ENCODE peak calls at places on chromosomes 6 and 20, in seven cellular contexts. One of them, this sample, is unnamed.

GRCh38 chr6:105382918-105383317 is 20.0 kb downstream of the PREP start:
- DNase-seq in Peyer's patch: no peak
- DNase-seq in amygdala: no peak
- DNase-seq in GM20000: no peak
- DNase-seq in NCI-H460: no peak
- DNase-seq in activated T-helper 1 cell treated with anti-CD3 and anti-CD28 coated beads, Interleukin-2, amount 50 U/mL, for 16 hours: no peak
- DNase-seq in stimulated activated CD8-positive, alpha-beta memory T cell treated with anti-CD3 and anti-CD28 coated beads, Interleukin-7, amount 100 ng/mL, for 24 hours: no peak
- DNase-seq in this sample: no peak

GRCh38 chr20:4135385-4136077 is 120.2 kb upstream of the RNF24 start:
- DNase-seq in Peyer's patch: peak
- DNase-seq in NCI-H460: peak
- DNase-seq in stimulated activated CD8-positive, alpha-beta memory T cell treated with anti-CD3 and anti-CD28 coated beads, Interleukin-7, amount 100 ng/mL, for 24 hours: no peak
- DNase-seq in activated T-helper 1 cell treated with anti-CD3 and anti-CD28 coated beads, Interleukin-2, amount 50 U/mL, for 16 hours: no peak
- DNase-seq in amygdala: no peak
- DNase-seq in GM20000: no peak
- DNase-seq in this sample: peak

GRCh38 chr6:79421707-79422484 is 115.3 kb downstream of the LCA5 start:
- DNase-seq in NCI-H460: peak
- DNase-seq in Peyer's patch: no peak
- DNase-seq in GM20000: no peak
- DNase-seq in amygdala: no peak
- DNase-seq in activated T-helper 1 cell treated with anti-CD3 and anti-CD28 coated beads, Interleukin-2, amount 50 U/mL, for 16 hours: no peak
- DNase-seq in stimulated activated CD8-positive, alpha-beta memory T cell treated with anti-CD3 and anti-CD28 coated beads, Interleukin-7, amount 100 ng/mL, for 24 hours: no peak
- DNase-seq in this sample: no peak

GRCh38 chr6:84224251-84224650 is 3.2 kb downstream of the CEP162 start:
- DNase-seq in GM20000: no peak
- DNase-seq in stimulated activated CD8-positive, alpha-beta memory T cell treated with anti-CD3 and anti-CD28 coated beads, Interleukin-7, amount 100 ng/mL, for 24 hours: no peak
- DNase-seq in amygdala: no peak
- DNase-seq in NCI-H460: no peak
- DNase-seq in Peyer's patch: no peak
- DNase-seq in activated T-helper 1 cell treated with anti-CD3 and anti-CD28 coated beads, Interleukin-2, amount 50 U/mL, for 16 hours: no peak
- DNase-seq in this sample: no peak

GRCh38 chr6:82646231-82646615 is 282.6 kb downstream of the TPBG start:
- DNase-seq in Peyer's patch: no peak
- DNase-seq in GM20000: no peak
- DNase-seq in activated T-helper 1 cell treated with anti-CD3 and anti-CD28 coated beads, Interleukin-2, amount 50 U/mL, for 16 hours: no peak
- DNase-seq in stimulated activated CD8-positive, alpha-beta memory T cell treated with anti-CD3 and anti-CD28 coated beads, Interleukin-7, amount 100 ng/mL, for 24 hours: no peak
- DNase-seq in amygdala: no peak
- DNase-seq in NCI-H460: no peak
- DNase-seq in this sample: no peak

GRCh38 chr6:43924222-43924702 is 154.3 kb downstream of the VEGFA start:
- DNase-seq in GM20000: no peak
- DNase-seq in Peyer's patch: no peak
- DNase-seq in NCI-H460: no peak
- DNase-seq in stimulated activated CD8-positive, alpha-beta memory T cell treated with anti-CD3 and anti-CD28 coated beads, Interleukin-7, amount 100 ng/mL, for 24 hours: peak
- DNase-seq in activated T-helper 1 cell treated with anti-CD3 and anti-CD28 coated beads, Interleukin-2, amount 50 U/mL, for 16 hours: peak
- DNase-seq in amygdala: no peak
- DNase-seq in this sample: no peak

GRCh38 chr6:12060780-12061619 is 48.9 kb downstream of the HIVEP1 start:
- DNase-seq in NCI-H460: peak
- DNase-seq in GM20000: peak
- DNase-seq in activated T-helper 1 cell treated with anti-CD3 and anti-CD28 coated beads, Interleukin-2, amount 50 U/mL, for 16 hours: peak
- DNase-seq in Peyer's patch: peak
- DNase-seq in amygdala: peak
- DNase-seq in stimulated activated CD8-positive, alpha-beta memory T cell treated with anti-CD3 and anti-CD28 coated beads, Interleukin-7, amount 100 ng/mL, for 24 hours: peak
- DNase-seq in this sample: no peak

GRCh38 chr6:19245656-19246055 is 591.5 kb upstream of the ID4 start:
- DNase-seq in NCI-H460: no peak
- DNase-seq in Peyer's patch: no peak
- DNase-seq in stimulated activated CD8-positive, alpha-beta memory T cell treated with anti-CD3 and anti-CD28 coated beads, Interleukin-7, amount 100 ng/mL, for 24 hours: no peak
- DNase-seq in activated T-helper 1 cell treated with anti-CD3 and anti-CD28 coated beads, Interleukin-2, amount 50 U/mL, for 16 hours: no peak
- DNase-seq in GM20000: no peak
- DNase-seq in amygdala: no peak
- DNase-seq in this sample: no peak

GRCh38 chr6:33837971-33838665 is 34.3 kb upstream of the MLN start:
- DNase-seq in amygdala: no peak
- DNase-seq in GM20000: no peak
- DNase-seq in stimulated activated CD8-positive, alpha-beta memory T cell treated with anti-CD3 and anti-CD28 coated beads, Interleukin-7, amount 100 ng/mL, for 24 hours: no peak
- DNase-seq in Peyer's patch: no peak
- DNase-seq in activated T-helper 1 cell treated with anti-CD3 and anti-CD28 coated beads, Interleukin-2, amount 50 U/mL, for 16 hours: no peak
- DNase-seq in NCI-H460: no peak
- DNase-seq in this sample: no peak

GRCh38 chr20:30812739-30813411 is 444.6 kb upstream of the DEFB115 start:
- DNase-seq in stimulated activated CD8-positive, alpha-beta memory T cell treated with anti-CD3 and anti-CD28 coated beads, Interleukin-7, amount 100 ng/mL, for 24 hours: no peak
- DNase-seq in Peyer's patch: no peak
- DNase-seq in NCI-H460: no peak
- DNase-seq in amygdala: no peak
- DNase-seq in activated T-helper 1 cell treated with anti-CD3 and anti-CD28 coated beads, Interleukin-2, amount 50 U/mL, for 16 hours: no peak
- DNase-seq in GM20000: peak
- DNase-seq in this sample: no peak

GRCh38 chr6:53727748-53728147 is 62.2 kb upstream of the KLHL31 start:
- DNase-seq in GM20000: no peak
- DNase-seq in stimulated activated CD8-positive, alpha-beta memory T cell treated with anti-CD3 and anti-CD28 coated beads, Interleukin-7, amount 100 ng/mL, for 24 hours: no peak
- DNase-seq in activated T-helper 1 cell treated with anti-CD3 and anti-CD28 coated beads, Interleukin-2, amount 50 U/mL, for 16 hours: no peak
- DNase-seq in Peyer's patch: no peak
- DNase-seq in amygdala: no peak
- DNase-seq in NCI-H460: no peak
- DNase-seq in this sample: no peak

GRCh38 chr6:158642097-158642601 is 2.4 kb downstream of the DYNLT1 start:
- DNase-seq in activated T-helper 1 cell treated with anti-CD3 and anti-CD28 coated beads, Interleukin-2, amount 50 U/mL, for 16 hours: no peak
- DNase-seq in amygdala: no peak
- DNase-seq in Peyer's patch: peak
- DNase-seq in stimulated activated CD8-positive, alpha-beta memory T cell treated with anti-CD3 and anti-CD28 coated beads, Interleukin-7, amount 100 ng/mL, for 24 hours: no peak
- DNase-seq in GM20000: no peak
- DNase-seq in NCI-H460: no peak
- DNase-seq in this sample: no peak

GRCh38 chr6:87574237-87574636 is 15.6 kb downstream of the RARS2 start:
- DNase-seq in NCI-H460: no peak
- DNase-seq in amygdala: no peak
- DNase-seq in stimulated activated CD8-positive, alpha-beta memory T cell treated with anti-CD3 and anti-CD28 coated beads, Interleukin-7, amount 100 ng/mL, for 24 hours: no peak
- DNase-seq in GM20000: no peak
- DNase-seq in activated T-helper 1 cell treated with anti-CD3 and anti-CD28 coated beads, Interleukin-2, amount 50 U/mL, for 16 hours: no peak
- DNase-seq in Peyer's patch: no peak
- DNase-seq in this sample: no peak

GRCh38 chr6:79404677-79405076 is 132.6 kb downstream of the LCA5 start:
- DNase-seq in amygdala: no peak
- DNase-seq in GM20000: no peak
- DNase-seq in NCI-H460: no peak
- DNase-seq in activated T-helper 1 cell treated with anti-CD3 and anti-CD28 coated beads, Interleukin-2, amount 50 U/mL, for 16 hours: no peak
- DNase-seq in Peyer's patch: peak
- DNase-seq in stimulated activated CD8-positive, alpha-beta memory T cell treated with anti-CD3 and anti-CD28 coated beads, Interleukin-7, amount 100 ng/mL, for 24 hours: no peak
- DNase-seq in this sample: no peak

GRCh38 chr20:1816384-1817381 is 78.5 kb upstream of the SIRPA start:
- DNase-seq in stimulated activated CD8-positive, alpha-beta memory T cell treated with anti-CD3 and anti-CD28 coated beads, Interleukin-7, amount 100 ng/mL, for 24 hours: no peak
- DNase-seq in activated T-helper 1 cell treated with anti-CD3 and anti-CD28 coated beads, Interleukin-2, amount 50 U/mL, for 16 hours: no peak
- DNase-seq in amygdala: peak
- DNase-seq in GM20000: no peak
- DNase-seq in Peyer's patch: peak
- DNase-seq in NCI-H460: no peak
- DNase-seq in this sample: no peak

GRCh38 chr20:49615401-49616153 is 47.6 kb upstream of the PTGIS start:
- DNase-seq in GM20000: no peak
- DNase-seq in activated T-helper 1 cell treated with anti-CD3 and anti-CD28 coated beads, Interleukin-2, amount 50 U/mL, for 16 hours: no peak
- DNase-seq in stimulated activated CD8-positive, alpha-beta memory T cell treated with anti-CD3 and anti-CD28 coated beads, Interleukin-7, amount 100 ng/mL, for 24 hours: no peak
- DNase-seq in Peyer's patch: peak
- DNase-seq in amygdala: peak
- DNase-seq in NCI-H460: peak
- DNase-seq in this sample: no peak

GRCh38 chr6:27214126-27214601 is 33.3 kb upstream of the PRSS16 start:
- DNase-seq in GM20000: no peak
- DNase-seq in activated T-helper 1 cell treated with anti-CD3 and anti-CD28 coated beads, Interleukin-2, amount 50 U/mL, for 16 hours: no peak
- DNase-seq in amygdala: no peak
- DNase-seq in stimulated activated CD8-positive, alpha-beta memory T cell treated with anti-CD3 and anti-CD28 coated beads, Interleukin-7, amount 100 ng/mL, for 24 hours: no peak
- DNase-seq in NCI-H460: peak
- DNase-seq in Peyer's patch: no peak
- DNase-seq in this sample: no peak

GRCh38 chr6:145332001-145332400 is 403.3 kb downstream of the EPM2A start:
- DNase-seq in NCI-H460: no peak
- DNase-seq in stimulated activated CD8-positive, alpha-beta memory T cell treated with anti-CD3 and anti-CD28 coated beads, Interleukin-7, amount 100 ng/mL, for 24 hours: no peak
- DNase-seq in Peyer's patch: no peak
- DNase-seq in activated T-helper 1 cell treated with anti-CD3 and anti-CD28 coated beads, Interleukin-2, amount 50 U/mL, for 16 hours: no peak
- DNase-seq in amygdala: no peak
- DNase-seq in GM20000: no peak
- DNase-seq in this sample: no peak

GRCh38 chr6:14635195-14635594 is 517.6 kb downstream of the CD83 start:
- DNase-seq in activated T-helper 1 cell treated with anti-CD3 and anti-CD28 coated beads, Interleukin-2, amount 50 U/mL, for 16 hours: peak
- DNase-seq in Peyer's patch: peak
- DNase-seq in stimulated activated CD8-positive, alpha-beta memory T cell treated with anti-CD3 and anti-CD28 coated beads, Interleukin-7, amount 100 ng/mL, for 24 hours: no peak
- DNase-seq in GM20000: no peak
- DNase-seq in amygdala: no peak
- DNase-seq in NCI-H460: no peak
- DNase-seq in this sample: no peak

GRCh38 chr20:63321148-63321831 is 28.3 kb downstream of the COL20A1 start:
- DNase-seq in GM20000: no peak
- DNase-seq in activated T-helper 1 cell treated with anti-CD3 and anti-CD28 coated beads, Interleukin-2, amount 50 U/mL, for 16 hours: no peak
- DNase-seq in amygdala: no peak
- DNase-seq in Peyer's patch: no peak
- DNase-seq in NCI-H460: no peak
- DNase-seq in stimulated activated CD8-positive, alpha-beta memory T cell treated with anti-CD3 and anti-CD28 coated beads, Interleukin-7, amount 100 ng/mL, for 24 hours: no peak
- DNase-seq in this sample: no peak

GRCh38 chr20:10179574-10180298 is 38.9 kb upstream of the SNAP25 start:
- DNase-seq in activated T-helper 1 cell treated with anti-CD3 and anti-CD28 coated beads, Interleukin-2, amount 50 U/mL, for 16 hours: no peak
- DNase-seq in Peyer's patch: no peak
- DNase-seq in stimulated activated CD8-positive, alpha-beta memory T cell treated with anti-CD3 and anti-CD28 coated beads, Interleukin-7, amount 100 ng/mL, for 24 hours: no peak
- DNase-seq in amygdala: no peak
- DNase-seq in GM20000: no peak
- DNase-seq in NCI-H460: peak
- DNase-seq in this sample: no peak

GRCh38 chr6:130161627-130162404 is 60.9 kb downstream of the SAMD3 start:
- DNase-seq in Peyer's patch: no peak
- DNase-seq in GM20000: no peak
- DNase-seq in NCI-H460: no peak
- DNase-seq in amygdala: no peak
- DNase-seq in activated T-helper 1 cell treated with anti-CD3 and anti-CD28 coated beads, Interleukin-2, amount 50 U/mL, for 16 hours: no peak
- DNase-seq in stimulated activated CD8-positive, alpha-beta memory T cell treated with anti-CD3 and anti-CD28 coated beads, Interleukin-7, amount 100 ng/mL, for 24 hours: no peak
- DNase-seq in this sample: no peak

GRCh38 chr20:37522258-37523011 is 1.4 kb downstream of the NNAT start:
- DNase-seq in NCI-H460: no peak
- DNase-seq in amygdala: no peak
- DNase-seq in Peyer's patch: peak
- DNase-seq in activated T-helper 1 cell treated with anti-CD3 and anti-CD28 coated beads, Interleukin-2, amount 50 U/mL, for 16 hours: no peak
- DNase-seq in stimulated activated CD8-positive, alpha-beta memory T cell treated with anti-CD3 and anti-CD28 coated beads, Interleukin-7, amount 100 ng/mL, for 24 hours: no peak
- DNase-seq in GM20000: no peak
- DNase-seq in this sample: no peak

This sample was measured in thoracic aorta.